ENCODE peak calls at places on chromosomes 2 and 18, in ten cellular contexts. A, M, U, F, P, Z, L, K, E and C are unnamed samples.

GRCh38 chr2:10732924-10733583 is 11.6 kb downstream of the ATP6V1C2 start:
- DNase-seq in M (no peak), A (no peak), K (no peak), U (no peak), F (no peak), E (no peak), L (no peak), Z (no peak), P (no peak), C (no peak)

GRCh38 chr2:226888378-226888915 is 52.6 kb downstream of the RHBDD1 start:
- DNase-seq in K (no peak), F (peak), L (no peak), Z (no peak), P (no peak), U (no peak), E (no peak), A (no peak), M (no peak), C (no peak)

GRCh38 chr2:231218356-231218755 is 19.9 kb downstream of the ARMC9 start:
- DNase-seq in F (no peak), A (no peak), M (no peak), E (no peak), K (no peak), L (no peak), U (no peak), P (no peak), Z (no peak), C (no peak)

GRCh38 chr2:69157441-69157840 is 144.5 kb downstream of the ANTXR1 start:
- DNase-seq in A (no peak), F (no peak), U (no peak), Z (no peak), M (no peak), K (no peak), E (no peak), L (no peak), P (no peak), C (no peak)

GRCh38 chr18:4203525-4203924 is 251.6 kb downstream of the DLGAP1 start:
- DNase-seq in E (no peak), Z (no peak), A (no peak), P (no peak), L (no peak), M (no peak), U (no peak), K (no peak), F (no peak), C (no peak)

GRCh38 chr2:118310878-118311442 is 222.7 kb downstream of the INSIG2 start:
- DNase-seq in K (peak), M (no peak), L (no peak), F (no peak), Z (no peak), A (no peak), P (no peak), U (no peak), E (no peak), C (no peak)

GRCh38 chr2:241813806-241814570 is 5.0 kb downstream of the NEU4 start:
- DNase-seq in M (no peak), K (peak), F (peak), Z (no peak), P (no peak), L (no peak), A (no peak), E (no peak), U (no peak), C (no peak)

GRCh38 chr2:38945372-38945771 is 55.7 kb downstream of the ARHGEF33 start:
- DNase-seq in F (no peak), P (no peak), Z (no peak), A (no peak), E (no peak), M (no peak), K (no peak), L (no peak), U (no peak), C (no peak)

GRCh38 chr2:437772-438393 is 150.0 kb upstream of the ALKAL2 start:
- DNase-seq in F (no peak), A (no peak), L (peak), U (no peak), P (no peak), E (no peak), M (peak), Z (no peak), K (peak), C (peak)

GRCh38 chr2:43305537-43305936 is 79.1 kb upstream of the ZFP36L2 start:
- DNase-seq in F (peak), E (peak), P (no peak), A (no peak), M (no peak), L (no peak), K (no peak), U (no peak), Z (peak), C (no peak)

GRCh38 chr2:19474128-19474527 is 115.7 kb upstream of the OSR1 start:
- DNase-seq in E (no peak), Z (no peak), K (no peak), F (peak), M (no peak), L (peak), U (no peak), A (no peak), P (no peak), C (peak)

GRCh38 chr2:162197095-162197825 is 45.2 kb upstream of the GCG start:
- DNase-seq in Z (peak), P (no peak), F (peak), E (no peak), K (no peak), A (no peak), U (no peak), M (no peak), L (no peak), C (no peak)

GRCh38 chr2:237931205-237931721 is 35.6 kb upstream of the UBE2F start:
- DNase-seq in P (no peak), Z (peak), U (no peak), L (no peak), M (no peak), F (no peak), E (no peak), A (no peak), K (no peak), C (no peak)

GRCh38 chr2:50347355-50348044 is 684.4 kb downstream of the NRXN1 start:
- DNase-seq in P (no peak), U (no peak), K (no peak), A (no peak), L (no peak), Z (no peak), E (no peak), M (no peak), F (no peak), C (no peak)

GRCh38 chr2:23231865-23232264 is 153.1 kb upstream of the KLHL29 start:
- DNase-seq in L (no peak), U (no peak), F (no peak), E (no peak), Z (no peak), P (no peak), K (no peak), A (no peak), M (no peak), C (no peak)

GRCh38 chr2:165462433-165462832 is 7.1 kb upstream of the CSRNP3 start:
- DNase-seq in M (peak), K (no peak), P (no peak), F (no peak), Z (no peak), U (no peak), A (no peak), L (no peak), E (no peak), C (no peak)